ENCODE peak calls at places on chromosomes 5 and 9, in ten cellular contexts. I, K, H, Y, V, G, Z, R, E and W are unnamed samples.
A peak's percentile ranks its signal among the peaks of the same experiment; 100 is the strongest.

GRCh38 chr5:169126376-169127043 is 174.4 kb downstream of the SLIT3 start:
- DNase-seq in I (no peak), K (peak; percentile 4), H (no peak), Y (no peak), V (peak; percentile 17), G (no peak), Z (no peak), R (no peak), E (no peak), W (no peak)

GRCh38 chr5:68440255-68440654 is 224.7 kb downstream of the PIK3R1 start:
- DNase-seq in I (no peak), K (no peak), H (no peak), Y (no peak), V (no peak), G (no peak), Z (no peak), R (no peak), E (no peak), W (no peak)

GRCh38 chr9:122797316-122798033 is 2.4 kb upstream of the OR1K1 start:
- DNase-seq in I (no peak), K (no peak), H (no peak), Y (no peak), V (peak; percentile 67), G (no peak), Z (no peak), R (no peak), E (no peak), W (no peak)

GRCh38 chr5:143106175-143106574 is 297.3 kb downstream of the NR3C1 start:
- DNase-seq in I (no peak), K (peak; percentile 75), H (no peak), Y (no peak), V (peak; percentile 75), G (peak; percentile 79), Z (peak; percentile 73), R (no peak), E (no peak), W (peak; percentile 70)

GRCh38 chr9:98692392-98692791 is 16.3 kb downstream of the GABBR2 start:
- DNase-seq in I (no peak), K (no peak), H (no peak), Y (no peak), V (no peak), G (no peak), Z (no peak), R (no peak), E (no peak), W (no peak)

GRCh38 chr5:10856646-10857332 is 95.8 kb upstream of the DAP start:
- DNase-seq in I (no peak), K (peak; percentile 53), H (no peak), Y (peak; percentile 16), V (peak; percentile 92), G (peak; percentile 30), Z (peak; percentile 30), R (peak; percentile 45), E (no peak), W (peak; percentile 41)

GRCh38 chr5:67310169-67310568 is 113.6 kb upstream of the CD180 start:
- DNase-seq in I (no peak), K (no peak), H (no peak), Y (no peak), V (no peak), G (no peak), Z (no peak), R (no peak), E (no peak), W (no peak)

GRCh38 chr9:107707419-107707837 is 217.9 kb upstream of the KLF4 start:
- DNase-seq in I (no peak), K (peak; percentile 95), H (no peak), Y (no peak), V (peak; percentile 70), G (no peak), Z (no peak), R (no peak), E (no peak), W (no peak)

GRCh38 chr5:180673371-180674252 is 24.2 kb upstream of the FLT4 start:
- DNase-seq in I (no peak), K (no peak), H (no peak), Y (no peak), V (no peak), G (no peak), Z (no peak), R (no peak), E (no peak), W (no peak)

GRCh38 chr5:53334431-53334941 is 145.9 kb upstream of the FST start:
- DNase-seq in I (no peak), K (peak; percentile 81), H (no peak), Y (no peak), V (peak; percentile 4), G (no peak), Z (no peak), R (no peak), E (no peak), W (no peak)

GRCh38 chr5:2353211-2353610 is 398.3 kb downstream of the IRX2 start:
- DNase-seq in I (no peak), K (no peak), H (no peak), Y (no peak), V (no peak), G (no peak), Z (no peak), R (no peak), E (no peak), W (no peak)

GRCh38 chr9:136742640-136743391 is at the start of gene LCN10:
- DNase-seq in I (no peak), K (no peak), H (no peak), Y (no peak), V (no peak), G (no peak), Z (no peak), R (no peak), E (no peak), W (no peak)

GRCh38 chr5:96652769-96653455 is 9.3 kb upstream of the CAST start:
- DNase-seq in I (no peak), K (no peak), H (no peak), Y (no peak), V (peak; percentile 26), G (peak; percentile 17), Z (no peak), R (no peak), E (no peak), W (no peak)

GRCh38 chr9:121651295-121652036 is at the start of gene DAB2IP:
- DNase-seq in I (no peak), K (peak; percentile 63), H (peak; percentile 39), Y (peak; percentile 65), V (peak; percentile 53), G (peak; percentile 59), Z (peak; percentile 67), R (no peak), E (no peak), W (peak; percentile 53)

GRCh38 chr5:3100921-3101551 is 349.6 kb upstream of the IRX2 start:
- DNase-seq in I (no peak), K (no peak), H (no peak), Y (no peak), V (no peak), G (no peak), Z (no peak), R (no peak), E (no peak), W (no peak)

GRCh38 chr9:16753256-16753655 is 117.2 kb downstream of the BNC2 start:
- DNase-seq in I (no peak), K (no peak), H (no peak), Y (no peak), V (no peak), G (no peak), Z (no peak), R (no peak), E (no peak), W (no peak)

GRCh38 chr5:30551614-30552013 is 641.9 kb upstream of the CDH6 start:
- DNase-seq in I (no peak), K (no peak), H (no peak), Y (no peak), V (no peak), G (no peak), Z (no peak), R (no peak), E (no peak), W (no peak)

GRCh38 chr5:145068696-145069095 is 766.4 kb downstream of the PRELID2 start:
- DNase-seq in I (no peak), K (no peak), H (no peak), Y (no peak), V (no peak), G (no peak), Z (no peak), R (no peak), E (no peak), W (no peak)

GRCh38 chr9:114184071-114184470 is 28.7 kb downstream of the COL27A1 start:
- DNase-seq in I (no peak), K (peak; percentile 54), H (no peak), Y (no peak), V (no peak), G (peak; percentile 47), Z (no peak), R (no peak), E (no peak), W (no peak)

GRCh38 chr9:85001925-85002324 is 332.4 kb downstream of the NTRK2 start:
- DNase-seq in I (no peak), K (no peak), H (no peak), Y (no peak), V (no peak), G (no peak), Z (no peak), R (no peak), E (no peak), W (no peak)

GRCh38 chr9:36924071-36924470 is 110.0 kb downstream of the PAX5 start:
- DNase-seq in I (peak; percentile 52), K (peak; percentile 81), H (no peak), Y (no peak), V (peak; percentile 92), G (peak; percentile 57), Z (no peak), R (no peak), E (no peak), W (no peak)

GRCh38 chr9:85172001-85172978 is 502.8 kb downstream of the NTRK2 start:
- DNase-seq in I (no peak), K (peak; percentile 12), H (no peak), Y (no peak), V (peak; percentile 51), G (no peak), Z (no peak), R (no peak), E (no peak), W (no peak)

GRCh38 chr9:91048739-91049138 is 247.1 kb downstream of the SYK start:
- DNase-seq in I (peak; percentile 31), K (no peak), H (no peak), Y (no peak), V (peak; percentile 63), G (no peak), Z (no peak), R (no peak), E (no peak), W (no peak)

GRCh38 chr5:53930457-53930856 is 370.0 kb downstream of the NDUFS4 start:
- DNase-seq in I (no peak), K (peak; percentile 69), H (no peak), Y (no peak), V (no peak), G (no peak), Z (no peak), R (no peak), E (no peak), W (no peak)

GRCh38 chr9:89667730-89668129 is 62.9 kb downstream of the GADD45G start:
- DNase-seq in I (no peak), K (no peak), H (no peak), Y (peak; percentile 51), V (no peak), G (no peak), Z (peak; percentile 82), R (no peak), E (no peak), W (no peak)

GRCh38 chr5:52864376-52864775 is 76.7 kb downstream of the ITGA1 start:
- DNase-seq in I (no peak), K (peak; percentile 86), H (no peak), Y (no peak), V (peak; percentile 51), G (peak; percentile 55), Z (no peak), R (no peak), E (no peak), W (no peak)

GRCh38 chr9:38298503-38298902 is 94.0 kb upstream of the ALDH1B1 start:
- DNase-seq in I (no peak), K (no peak), H (no peak), Y (no peak), V (peak; percentile 20), G (no peak), Z (peak; percentile 12), R (no peak), E (no peak), W (peak; percentile 13)

GRCh38 chr5:10538103-10538788 is 25.6 kb upstream of the ANKRD33B start:
- DNase-seq in I (no peak), K (no peak), H (no peak), Y (no peak), V (no peak), G (no peak), Z (no peak), R (no peak), E (no peak), W (no peak)